ENCODE peak calls at places on chromosomes 7 and 10, in ten cellular contexts. One of them, this sample, is unnamed.

GRCh38 chr10:15237351-15237750 is 68.9 kb upstream of the NMT2 start:
- DNase-seq in endothelial cell: no peak
- DNase-seq in activated T-cell treated with anti-CD3 and anti-CD28 coated beads for 1 hour: no peak
- DNase-seq in progenitor cell of endocrine pancreas: no peak
- DNase-seq in choroid plexus epithelial cell: peak
- DNase-seq in cardiac fibroblast: peak
- DNase-seq in GM13976: no peak
- DNase-seq in activated CD4-positive, alpha-beta T cell treated with anti-CD3 and anti-CD28 coated beads, Interleukin-2, amount 50 U/mL, for 48 hours: no peak
- DNase-seq in GM18507: no peak
- DNase-seq in GM12865: no peak
- DNase-seq in this sample: no peak

GRCh38 chr7:64787295-64787694 is 6.9 kb upstream of the ZNF138 start:
- DNase-seq in endothelial cell: no peak
- DNase-seq in activated T-cell treated with anti-CD3 and anti-CD28 coated beads for 1 hour: no peak
- DNase-seq in progenitor cell of endocrine pancreas: no peak
- DNase-seq in choroid plexus epithelial cell: no peak
- DNase-seq in cardiac fibroblast: no peak
- DNase-seq in GM13976: no peak
- DNase-seq in activated CD4-positive, alpha-beta T cell treated with anti-CD3 and anti-CD28 coated beads, Interleukin-2, amount 50 U/mL, for 48 hours: no peak
- DNase-seq in GM18507: no peak
- DNase-seq in GM12865: no peak
- DNase-seq in this sample: no peak

GRCh38 chr7:134945711-134946110 is 40.6 kb upstream of the AGBL3 start:
- DNase-seq in endothelial cell: no peak
- DNase-seq in activated T-cell treated with anti-CD3 and anti-CD28 coated beads for 1 hour: no peak
- DNase-seq in progenitor cell of endocrine pancreas: no peak
- DNase-seq in choroid plexus epithelial cell: no peak
- DNase-seq in cardiac fibroblast: no peak
- DNase-seq in GM13976: no peak
- DNase-seq in activated CD4-positive, alpha-beta T cell treated with anti-CD3 and anti-CD28 coated beads, Interleukin-2, amount 50 U/mL, for 48 hours: no peak
- DNase-seq in GM18507: no peak
- DNase-seq in GM12865: no peak
- DNase-seq in this sample: no peak

GRCh38 chr7:14698239-14698638 is 204.3 kb downstream of the DGKB start:
- DNase-seq in endothelial cell: no peak
- DNase-seq in activated T-cell treated with anti-CD3 and anti-CD28 coated beads for 1 hour: no peak
- DNase-seq in progenitor cell of endocrine pancreas: no peak
- DNase-seq in choroid plexus epithelial cell: peak
- DNase-seq in cardiac fibroblast: peak
- DNase-seq in GM13976: no peak
- DNase-seq in activated CD4-positive, alpha-beta T cell treated with anti-CD3 and anti-CD28 coated beads, Interleukin-2, amount 50 U/mL, for 48 hours: no peak
- DNase-seq in GM18507: no peak
- DNase-seq in GM12865: no peak
- DNase-seq in this sample: no peak

GRCh38 chr10:44386546-44387052 is 1.7 kb upstream of the CXCL12 start:
- DNase-seq in endothelial cell: peak
- DNase-seq in activated T-cell treated with anti-CD3 and anti-CD28 coated beads for 1 hour: no peak
- DNase-seq in progenitor cell of endocrine pancreas: peak
- DNase-seq in choroid plexus epithelial cell: peak
- DNase-seq in cardiac fibroblast: peak
- DNase-seq in GM13976: peak
- DNase-seq in activated CD4-positive, alpha-beta T cell treated with anti-CD3 and anti-CD28 coated beads, Interleukin-2, amount 50 U/mL, for 48 hours: peak
- DNase-seq in GM18507: peak
- DNase-seq in GM12865: peak
- DNase-seq in this sample: no peak

GRCh38 chr7:5452937-5453540 is 29.4 kb upstream of the TNRC18 start:
- DNase-seq in endothelial cell: no peak
- DNase-seq in activated T-cell treated with anti-CD3 and anti-CD28 coated beads for 1 hour: no peak
- DNase-seq in progenitor cell of endocrine pancreas: no peak
- DNase-seq in choroid plexus epithelial cell: peak
- DNase-seq in cardiac fibroblast: peak
- DNase-seq in GM13976: no peak
- DNase-seq in activated CD4-positive, alpha-beta T cell treated with anti-CD3 and anti-CD28 coated beads, Interleukin-2, amount 50 U/mL, for 48 hours: no peak
- DNase-seq in GM18507: no peak
- DNase-seq in GM12865: peak
- DNase-seq in this sample: no peak

GRCh38 chr7:45889367-45890067 is 1.2 kb downstream of the IGFBP1 start:
- DNase-seq in endothelial cell: peak
- DNase-seq in activated T-cell treated with anti-CD3 and anti-CD28 coated beads for 1 hour: no peak
- DNase-seq in progenitor cell of endocrine pancreas: no peak
- DNase-seq in choroid plexus epithelial cell: peak
- DNase-seq in cardiac fibroblast: no peak
- DNase-seq in GM13976: no peak
- DNase-seq in activated CD4-positive, alpha-beta T cell treated with anti-CD3 and anti-CD28 coated beads, Interleukin-2, amount 50 U/mL, for 48 hours: no peak
- DNase-seq in GM18507: no peak
- DNase-seq in GM12865: no peak
- DNase-seq in this sample: no peak

GRCh38 chr10:73576178-73576889 is 14.8 kb downstream of the USP54 start:
- DNase-seq in endothelial cell: no peak
- DNase-seq in activated T-cell treated with anti-CD3 and anti-CD28 coated beads for 1 hour: no peak
- DNase-seq in progenitor cell of endocrine pancreas: no peak
- DNase-seq in choroid plexus epithelial cell: peak
- DNase-seq in cardiac fibroblast: peak
- DNase-seq in GM13976: peak
- DNase-seq in activated CD4-positive, alpha-beta T cell treated with anti-CD3 and anti-CD28 coated beads, Interleukin-2, amount 50 U/mL, for 48 hours: no peak
- DNase-seq in GM18507: no peak
- DNase-seq in GM12865: peak
- DNase-seq in this sample: no peak

GRCh38 chr7:1086588-1087461 is 1.1 kb upstream of the GPER1 start:
- DNase-seq in endothelial cell: peak
- DNase-seq in activated T-cell treated with anti-CD3 and anti-CD28 coated beads for 1 hour: peak
- DNase-seq in progenitor cell of endocrine pancreas: peak
- DNase-seq in choroid plexus epithelial cell: peak
- DNase-seq in cardiac fibroblast: peak
- DNase-seq in GM13976: peak
- DNase-seq in activated CD4-positive, alpha-beta T cell treated with anti-CD3 and anti-CD28 coated beads, Interleukin-2, amount 50 U/mL, for 48 hours: peak
- DNase-seq in GM18507: peak
- DNase-seq in GM12865: peak
- DNase-seq in this sample: peak

GRCh38 chr7:77651544-77652162 is 44.6 kb upstream of the RSBN1L start:
- DNase-seq in endothelial cell: peak
- DNase-seq in activated T-cell treated with anti-CD3 and anti-CD28 coated beads for 1 hour: peak
- DNase-seq in progenitor cell of endocrine pancreas: no peak
- DNase-seq in choroid plexus epithelial cell: peak
- DNase-seq in cardiac fibroblast: peak
- DNase-seq in GM13976: peak
- DNase-seq in activated CD4-positive, alpha-beta T cell treated with anti-CD3 and anti-CD28 coated beads, Interleukin-2, amount 50 U/mL, for 48 hours: no peak
- DNase-seq in GM18507: peak
- DNase-seq in GM12865: peak
- DNase-seq in this sample: no peak

GRCh38 chr7:46880508-46881196 is 701.3 kb downstream of the TNS3 start:
- DNase-seq in endothelial cell: no peak
- DNase-seq in activated T-cell treated with anti-CD3 and anti-CD28 coated beads for 1 hour: no peak
- DNase-seq in progenitor cell of endocrine pancreas: no peak
- DNase-seq in choroid plexus epithelial cell: no peak
- DNase-seq in cardiac fibroblast: no peak
- DNase-seq in GM13976: no peak
- DNase-seq in activated CD4-positive, alpha-beta T cell treated with anti-CD3 and anti-CD28 coated beads, Interleukin-2, amount 50 U/mL, for 48 hours: no peak
- DNase-seq in GM18507: no peak
- DNase-seq in GM12865: peak
- DNase-seq in this sample: no peak

GRCh38 chr10:60903096-60903495 is 40.9 kb downstream of the RHOBTB1 start:
- DNase-seq in endothelial cell: no peak
- DNase-seq in activated T-cell treated with anti-CD3 and anti-CD28 coated beads for 1 hour: no peak
- DNase-seq in progenitor cell of endocrine pancreas: no peak
- DNase-seq in choroid plexus epithelial cell: no peak
- DNase-seq in cardiac fibroblast: no peak
- DNase-seq in GM13976: no peak
- DNase-seq in activated CD4-positive, alpha-beta T cell treated with anti-CD3 and anti-CD28 coated beads, Interleukin-2, amount 50 U/mL, for 48 hours: no peak
- DNase-seq in GM18507: no peak
- DNase-seq in GM12865: no peak
- DNase-seq in this sample: no peak

GRCh38 chr7:143305423-143306070 is 10.4 kb upstream of the CLCN1 start:
- DNase-seq in endothelial cell: peak
- DNase-seq in activated T-cell treated with anti-CD3 and anti-CD28 coated beads for 1 hour: peak
- DNase-seq in progenitor cell of endocrine pancreas: peak
- DNase-seq in choroid plexus epithelial cell: peak
- DNase-seq in cardiac fibroblast: peak
- DNase-seq in GM13976: no peak
- DNase-seq in activated CD4-positive, alpha-beta T cell treated with anti-CD3 and anti-CD28 coated beads, Interleukin-2, amount 50 U/mL, for 48 hours: peak
- DNase-seq in GM18507: no peak
- DNase-seq in GM12865: peak
- DNase-seq in this sample: peak

GRCh38 chr10:109126541-109126940 is 796.8 kb downstream of the XPNPEP1 start:
- DNase-seq in endothelial cell: no peak
- DNase-seq in activated T-cell treated with anti-CD3 and anti-CD28 coated beads for 1 hour: no peak
- DNase-seq in progenitor cell of endocrine pancreas: no peak
- DNase-seq in choroid plexus epithelial cell: no peak
- DNase-seq in cardiac fibroblast: no peak
- DNase-seq in GM13976: no peak
- DNase-seq in activated CD4-positive, alpha-beta T cell treated with anti-CD3 and anti-CD28 coated beads, Interleukin-2, amount 50 U/mL, for 48 hours: no peak
- DNase-seq in GM18507: no peak
- DNase-seq in GM12865: no peak
- DNase-seq in this sample: no peak

GRCh38 chr7:95246935-95247370 is 77.4 kb downstream of the PON1 start:
- DNase-seq in endothelial cell: peak
- DNase-seq in activated T-cell treated with anti-CD3 and anti-CD28 coated beads for 1 hour: no peak
- DNase-seq in progenitor cell of endocrine pancreas: peak
- DNase-seq in choroid plexus epithelial cell: peak
- DNase-seq in cardiac fibroblast: peak
- DNase-seq in GM13976: peak
- DNase-seq in activated CD4-positive, alpha-beta T cell treated with anti-CD3 and anti-CD28 coated beads, Interleukin-2, amount 50 U/mL, for 48 hours: no peak
- DNase-seq in GM18507: peak
- DNase-seq in GM12865: peak
- DNase-seq in this sample: no peak

GRCh38 chr7:117072620-117073118 is 119.4 kb downstream of the ST7 start:
- DNase-seq in endothelial cell: no peak
- DNase-seq in activated T-cell treated with anti-CD3 and anti-CD28 coated beads for 1 hour: no peak
- DNase-seq in progenitor cell of endocrine pancreas: no peak
- DNase-seq in choroid plexus epithelial cell: peak
- DNase-seq in cardiac fibroblast: peak
- DNase-seq in GM13976: no peak
- DNase-seq in activated CD4-positive, alpha-beta T cell treated with anti-CD3 and anti-CD28 coated beads, Interleukin-2, amount 50 U/mL, for 48 hours: no peak
- DNase-seq in GM18507: no peak
- DNase-seq in GM12865: no peak
- DNase-seq in this sample: no peak

GRCh38 chr7:66748127-66748511 is 7.6 kb downstream of the RABGEF1 start:
- DNase-seq in endothelial cell: no peak
- DNase-seq in activated T-cell treated with anti-CD3 and anti-CD28 coated beads for 1 hour: no peak
- DNase-seq in progenitor cell of endocrine pancreas: no peak
- DNase-seq in choroid plexus epithelial cell: peak
- DNase-seq in cardiac fibroblast: no peak
- DNase-seq in GM13976: no peak
- DNase-seq in activated CD4-positive, alpha-beta T cell treated with anti-CD3 and anti-CD28 coated beads, Interleukin-2, amount 50 U/mL, for 48 hours: no peak
- DNase-seq in GM18507: no peak
- DNase-seq in GM12865: no peak
- DNase-seq in this sample: no peak

GRCh38 chr7:40330408-40330807 is 195.6 kb downstream of the SUGCT start:
- DNase-seq in endothelial cell: no peak
- DNase-seq in activated T-cell treated with anti-CD3 and anti-CD28 coated beads for 1 hour: no peak
- DNase-seq in progenitor cell of endocrine pancreas: no peak
- DNase-seq in choroid plexus epithelial cell: no peak
- DNase-seq in cardiac fibroblast: no peak
- DNase-seq in GM13976: no peak
- DNase-seq in activated CD4-positive, alpha-beta T cell treated with anti-CD3 and anti-CD28 coated beads, Interleukin-2, amount 50 U/mL, for 48 hours: no peak
- DNase-seq in GM18507: no peak
- DNase-seq in GM12865: no peak
- DNase-seq in this sample: no peak

GRCh38 chr7:1290262-1291039 is 57.8 kb downstream of the UNCX start:
- DNase-seq in endothelial cell: no peak
- DNase-seq in activated T-cell treated with anti-CD3 and anti-CD28 coated beads for 1 hour: no peak
- DNase-seq in progenitor cell of endocrine pancreas: no peak
- DNase-seq in choroid plexus epithelial cell: no peak
- DNase-seq in cardiac fibroblast: peak
- DNase-seq in GM13976: no peak
- DNase-seq in activated CD4-positive, alpha-beta T cell treated with anti-CD3 and anti-CD28 coated beads, Interleukin-2, amount 50 U/mL, for 48 hours: peak
- DNase-seq in GM18507: no peak
- DNase-seq in GM12865: no peak
- DNase-seq in this sample: no peak

GRCh38 chr10:69335063-69335587 is 56.8 kb downstream of the HK1 start:
- DNase-seq in endothelial cell: no peak
- DNase-seq in activated T-cell treated with anti-CD3 and anti-CD28 coated beads for 1 hour: no peak
- DNase-seq in progenitor cell of endocrine pancreas: no peak
- DNase-seq in choroid plexus epithelial cell: peak
- DNase-seq in cardiac fibroblast: peak
- DNase-seq in GM13976: peak
- DNase-seq in activated CD4-positive, alpha-beta T cell treated with anti-CD3 and anti-CD28 coated beads, Interleukin-2, amount 50 U/mL, for 48 hours: peak
- DNase-seq in GM18507: no peak
- DNase-seq in GM12865: peak
- DNase-seq in this sample: peak

GRCh38 chr10:101230185-101230917 is 1.1 kb upstream of the LBX1 start:
- DNase-seq in endothelial cell: peak
- DNase-seq in activated T-cell treated with anti-CD3 and anti-CD28 coated beads for 1 hour: no peak
- DNase-seq in progenitor cell of endocrine pancreas: no peak
- DNase-seq in choroid plexus epithelial cell: no peak
- DNase-seq in cardiac fibroblast: no peak
- DNase-seq in GM13976: no peak
- DNase-seq in activated CD4-positive, alpha-beta T cell treated with anti-CD3 and anti-CD28 coated beads, Interleukin-2, amount 50 U/mL, for 48 hours: no peak
- DNase-seq in GM18507: no peak
- DNase-seq in GM12865: no peak
- DNase-seq in this sample: no peak

GRCh38 chr7:34320926-34321609 is 336.9 kb upstream of the NPSR1 start:
- DNase-seq in endothelial cell: peak
- DNase-seq in activated T-cell treated with anti-CD3 and anti-CD28 coated beads for 1 hour: peak
- DNase-seq in progenitor cell of endocrine pancreas: peak
- DNase-seq in choroid plexus epithelial cell: peak
- DNase-seq in cardiac fibroblast: peak
- DNase-seq in GM13976: peak
- DNase-seq in activated CD4-positive, alpha-beta T cell treated with anti-CD3 and anti-CD28 coated beads, Interleukin-2, amount 50 U/mL, for 48 hours: peak
- DNase-seq in GM18507: peak
- DNase-seq in GM12865: peak
- DNase-seq in this sample: peak

GRCh38 chr10:95429639-95430038 is 131.5 kb downstream of the SORBS1 start:
- DNase-seq in endothelial cell: no peak
- DNase-seq in activated T-cell treated with anti-CD3 and anti-CD28 coated beads for 1 hour: no peak
- DNase-seq in progenitor cell of endocrine pancreas: no peak
- DNase-seq in choroid plexus epithelial cell: no peak
- DNase-seq in cardiac fibroblast: no peak
- DNase-seq in GM13976: no peak
- DNase-seq in activated CD4-positive, alpha-beta T cell treated with anti-CD3 and anti-CD28 coated beads, Interleukin-2, amount 50 U/mL, for 48 hours: no peak
- DNase-seq in GM18507: no peak
- DNase-seq in GM12865: no peak
- DNase-seq in this sample: no peak

GRCh38 chr7:54946764-54947163 is 72.1 kb upstream of the EGFR start:
- DNase-seq in endothelial cell: no peak
- DNase-seq in activated T-cell treated with anti-CD3 and anti-CD28 coated beads for 1 hour: no peak
- DNase-seq in progenitor cell of endocrine pancreas: no peak
- DNase-seq in choroid plexus epithelial cell: no peak
- DNase-seq in cardiac fibroblast: no peak
- DNase-seq in GM13976: no peak
- DNase-seq in activated CD4-positive, alpha-beta T cell treated with anti-CD3 and anti-CD28 coated beads, Interleukin-2, amount 50 U/mL, for 48 hours: no peak
- DNase-seq in GM18507: no peak
- DNase-seq in GM12865: no peak
- DNase-seq in this sample: no peak

GRCh38 chr10:102306710-102307109 is 61.4 kb downstream of the GBF1 start:
- DNase-seq in endothelial cell: no peak
- DNase-seq in activated T-cell treated with anti-CD3 and anti-CD28 coated beads for 1 hour: no peak
- DNase-seq in progenitor cell of endocrine pancreas: no peak
- DNase-seq in choroid plexus epithelial cell: no peak
- DNase-seq in cardiac fibroblast: no peak
- DNase-seq in GM13976: no peak
- DNase-seq in activated CD4-positive, alpha-beta T cell treated with anti-CD3 and anti-CD28 coated beads, Interleukin-2, amount 50 U/mL, for 48 hours: no peak
- DNase-seq in GM18507: no peak
- DNase-seq in GM12865: no peak
- DNase-seq in this sample: no peak

GRCh38 chr7:101162551-101163280 is 2.7 kb downstream of the VGF start:
- DNase-seq in endothelial cell: peak
- DNase-seq in activated T-cell treated with anti-CD3 and anti-CD28 coated beads for 1 hour: no peak
- DNase-seq in progenitor cell of endocrine pancreas: no peak
- DNase-seq in choroid plexus epithelial cell: peak
- DNase-seq in cardiac fibroblast: peak
- DNase-seq in GM13976: peak
- DNase-seq in activated CD4-positive, alpha-beta T cell treated with anti-CD3 and anti-CD28 coated beads, Interleukin-2, amount 50 U/mL, for 48 hours: no peak
- DNase-seq in GM18507: no peak
- DNase-seq in GM12865: peak
- DNase-seq in this sample: no peak

GRCh38 chr10:52212062-52212461 is 102.0 kb upstream of the DKK1 start:
- DNase-seq in endothelial cell: no peak
- DNase-seq in activated T-cell treated with anti-CD3 and anti-CD28 coated beads for 1 hour: no peak
- DNase-seq in progenitor cell of endocrine pancreas: no peak
- DNase-seq in choroid plexus epithelial cell: peak
- DNase-seq in cardiac fibroblast: peak
- DNase-seq in GM13976: no peak
- DNase-seq in activated CD4-positive, alpha-beta T cell treated with anti-CD3 and anti-CD28 coated beads, Interleukin-2, amount 50 U/mL, for 48 hours: no peak
- DNase-seq in GM18507: no peak
- DNase-seq in GM12865: no peak
- DNase-seq in this sample: no peak

GRCh38 chr10:77391605-77392235 is 245.9 kb downstream of the KCNMA1 start:
- DNase-seq in endothelial cell: peak
- DNase-seq in activated T-cell treated with anti-CD3 and anti-CD28 coated beads for 1 hour: no peak
- DNase-seq in progenitor cell of endocrine pancreas: peak
- DNase-seq in choroid plexus epithelial cell: peak
- DNase-seq in cardiac fibroblast: peak
- DNase-seq in GM13976: peak
- DNase-seq in activated CD4-positive, alpha-beta T cell treated with anti-CD3 and anti-CD28 coated beads, Interleukin-2, amount 50 U/mL, for 48 hours: peak
- DNase-seq in GM18507: no peak
- DNase-seq in GM12865: peak
- DNase-seq in this sample: no peak

This sample was measured in stimulated activated naive CD4-positive, alpha-beta T cell.